ENCODE peak calls at places on chromosomes 2 and 18, in four cellular contexts. L is mesenchymal stem cell, Y is IMR-90, O is neuronal stem cell. Q is an unnamed sample.

GRCh38 chr2:8086342-8086741 is 595.5 kb upstream of the ID2 start:
- DNase-seq in L (peak), Y (peak), O (no peak), Q (no peak)

GRCh38 chr2:172701250-172701649 is 34.4 kb upstream of the RAPGEF4 start:
- DNase-seq in L (peak), Y (peak), O (no peak), Q (no peak)

GRCh38 chr2:236887519-236887918 is 198.2 kb upstream of the COPS8 start:
- DNase-seq in L (peak), Y (peak), O (no peak), Q (no peak)

GRCh38 chr2:159094173-159094737 is 125.8 kb downstream of the TANC1 start:
- DNase-seq in L (peak), Y (peak), O (no peak), Q (no peak)

GRCh38 chr2:69933839-69934613 is 19.1 kb downstream of the MXD1 start:
- DNase-seq in L (peak), Y (peak), O (no peak), Q (no peak)

GRCh38 chr2:30184035-30184434 is 37.2 kb downstream of the YPEL5 start:
- DNase-seq in L (no peak), Y (no peak), O (no peak), Q (no peak)

GRCh38 chr2:71631411-71631931 is 178.1 kb downstream of the DYSF start:
- DNase-seq in L (no peak), Y (no peak), O (no peak), Q (no peak)

GRCh38 chr2:231819449-231820042 is 33.3 kb downstream of the COPS7B start:
- DNase-seq in L (no peak), Y (no peak), O (no peak), Q (no peak)

GRCh38 chr2:240439698-240440151 is 4.3 kb downstream of the GPC1 start:
- DNase-seq in L (no peak), Y (no peak), O (no peak), Q (no peak)

GRCh38 chr2:223528036-223528435 is 74.1 kb downstream of the SCG2 start:
- DNase-seq in L (no peak), Y (peak), O (no peak), Q (no peak)

GRCh38 chr2:204849887-204850286 is 304.6 kb downstream of the PARD3B start:
- DNase-seq in L (no peak), Y (no peak), O (no peak), Q (no peak)

GRCh38 chr2:235496239-235496621 is 2.4 kb downstream of the AGAP1 start:
- DNase-seq in L (peak), Y (peak), O (no peak), Q (peak)

GRCh38 chr2:183162362-183162761 is 38.1 kb downstream of the NUP35 start:
- DNase-seq in L (no peak), Y (peak), O (no peak), Q (no peak)

GRCh38 chr18:5107990-5108389 is 89.1 kb downstream of the AKAIN1 start:
- DNase-seq in L (no peak), Y (no peak), O (peak), Q (no peak)

GRCh38 chr2:138329167-138329566 is 172.4 kb upstream of the SPOPL start:
- DNase-seq in L (no peak), Y (no peak), O (no peak), Q (no peak)

GRCh38 chr2:239537633-239538356 is 137.0 kb upstream of the HDAC4 start:
- DNase-seq in L (no peak), Y (no peak), O (no peak), Q (no peak)

GRCh38 chr2:149330127-149331022 is at the start of gene LYPD6:
- DNase-seq in L (peak), Y (peak), O (peak), Q (peak)

GRCh38 chr2:60984717-60985116 is 32.8 kb upstream of the PEX13 start:
- DNase-seq in L (no peak), Y (no peak), O (no peak), Q (no peak)

GRCh38 chr2:18435425-18436037 is 124.9 kb downstream of the RDH14 start:
- DNase-seq in L (peak), Y (peak), O (peak), Q (peak)

GRCh38 chr2:136305517-136306192 is 187.7 kb upstream of the CXCR4 start:
- DNase-seq in L (no peak), Y (no peak), O (no peak), Q (peak)

GRCh38 chr18:73835656-73836055 is 312.0 kb downstream of the FBXO15 start:
- DNase-seq in L (peak), Y (peak), O (no peak), Q (no peak)

GRCh38 chr2:38187416-38188127 is 111.6 kb upstream of the CYP1B1 start:
- DNase-seq in L (peak), Y (peak), O (no peak), Q (no peak)

GRCh38 chr2:68650645-68651044 is 7.3 kb downstream of the PROKR1 start:
- DNase-seq in L (no peak), Y (no peak), O (no peak), Q (no peak)

GRCh38 chr2:199987586-199987985 is 32.2 kb downstream of the MAIP1 start:
- DNase-seq in L (no peak), Y (no peak), O (no peak), Q (no peak)

GRCh38 chr18:75472391-75472790 is 44.9 kb upstream of the SMIM21 start:
- DNase-seq in L (no peak), Y (no peak), O (no peak), Q (no peak)
- H4K8ac ChIP-seq in L (no peak), Y (no peak), O (no peak), Q (no peak)

DNA sequence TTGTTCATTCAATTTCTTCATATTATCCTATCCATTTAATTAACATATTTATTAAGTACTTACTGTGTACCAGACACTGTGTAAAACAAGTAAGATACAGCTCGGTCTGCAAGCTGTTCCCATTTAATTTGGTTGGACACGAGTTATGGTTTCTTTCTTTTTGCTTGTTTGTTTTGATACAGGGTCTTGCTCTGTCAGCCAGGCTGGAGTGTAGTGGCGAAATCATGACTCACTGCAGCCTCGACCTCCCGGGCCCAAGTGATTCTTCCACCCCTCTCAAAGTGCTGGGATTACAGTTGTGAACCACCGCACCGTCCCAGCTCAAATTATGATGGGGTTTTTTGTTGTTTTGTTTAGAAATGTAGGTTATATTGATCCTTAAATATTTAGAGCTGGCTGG is 9.0 kb downstream of the CYBRD1 start:
- DNase-seq in L (peak), Y (peak), O (no peak), Q (no peak)
- H3K27ac ChIP-seq in L (peak), Y (peak), O (no peak), Q (no peak)

DNA sequence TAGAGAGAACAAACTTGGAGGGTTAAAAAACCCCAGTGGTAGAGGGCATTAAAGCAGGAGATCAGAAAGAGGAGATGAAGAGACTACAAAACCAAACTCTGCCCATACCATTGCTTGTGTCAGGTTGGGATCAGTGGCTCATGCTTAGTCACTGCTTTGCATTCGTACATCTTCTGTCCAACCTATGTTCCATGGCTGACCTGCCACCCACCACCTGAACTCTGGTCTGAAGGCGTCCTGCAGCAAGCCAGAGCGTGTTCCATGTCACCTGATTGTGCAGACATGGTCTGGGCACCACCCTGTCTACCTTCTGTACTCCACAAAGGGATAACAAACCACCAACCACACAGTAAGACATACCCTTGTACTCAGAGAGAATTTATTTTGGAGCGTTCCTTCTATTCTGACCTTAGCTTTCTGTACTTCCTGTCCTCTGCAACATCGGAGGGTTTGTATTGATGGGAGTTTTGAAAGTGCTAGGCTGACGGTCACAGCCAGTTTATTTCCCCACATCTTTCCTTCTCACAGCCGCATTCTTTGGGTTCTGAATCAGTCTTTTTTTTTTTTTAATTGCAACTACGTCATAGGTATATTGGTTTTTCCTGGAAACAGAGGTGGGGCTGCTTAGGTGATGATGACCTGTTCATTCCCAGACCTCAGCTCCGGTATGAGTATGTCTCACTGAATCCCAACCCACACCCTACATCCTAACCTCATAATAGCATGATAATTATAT is 88.3 kb downstream of the SOWAHC start:
- DNase-seq in L (peak), Y (peak), O (no peak), Q (no peak)
- H2BK15ac ChIP-seq in L (no peak), Y (peak), O (peak), Q (no peak)

DNA sequence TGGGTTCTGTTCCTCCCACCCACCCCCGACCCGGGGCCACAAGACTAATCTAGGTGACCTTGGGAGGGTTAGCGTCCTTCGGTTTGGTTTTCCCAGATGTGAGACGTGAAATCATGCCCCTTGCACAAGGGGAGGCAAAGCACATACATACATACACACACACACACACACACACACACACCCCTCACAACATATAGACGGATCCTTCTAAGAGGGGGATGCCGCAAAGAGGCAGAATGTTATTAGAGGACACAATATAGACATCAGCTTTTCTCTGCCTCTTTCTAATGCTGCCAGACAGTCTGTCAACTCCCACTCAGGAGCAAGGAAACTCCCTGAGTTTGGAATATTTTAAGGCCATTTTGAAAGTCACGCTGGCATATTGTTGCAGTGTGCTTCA is 636 bp upstream of the RBMS1 start:
- DNase-seq in L (peak), Y (no peak), O (no peak), Q (no peak)
- H4K8ac ChIP-seq in L (peak), Y (peak), O (no peak), Q (no peak)

Q was measured in mesendoderm.